ENCODE peak calls at places on chromosomes 3 and 15, in five cellular contexts. R is uterus, D is tibial nerve, W is Calu3, Y is progenitor cell of endocrine pancreas. B is an unnamed sample.

GRCh38 chr3:8900065-8900464 is 63.2 kb downstream of the RAD18 start:
- DNase-seq in R (no peak), D (no peak), W (no peak), Y (no peak), B (no peak)

GRCh38 chr15:56249080-56249479 is 5.4 kb upstream of the RFX7 start:
- DNase-seq in R (no peak), D (no peak), W (peak), Y (no peak), B (no peak)

GRCh38 chr15:51244366-51244977 is 93.9 kb downstream of the CYP19A1 start:
- DNase-seq in R (no peak), D (no peak), W (no peak), Y (no peak), B (no peak)

GRCh38 chr15:61069369-61070075 is 159.6 kb downstream of the RORA start:
- DNase-seq in R (no peak), D (no peak), W (no peak), Y (no peak), B (no peak)

GRCh38 chr3:120497318-120497717 is 46.5 kb upstream of the FSTL1 start:
- DNase-seq in R (no peak), D (no peak), W (no peak), Y (no peak), B (no peak)

GRCh38 chr15:91611924-91612323 is 241.6 kb upstream of the SLCO3A1 start:
- DNase-seq in R (no peak), D (no peak), W (no peak), Y (no peak), B (no peak)

GRCh38 chr3:17793542-17794195 is 51.2 kb upstream of the TBC1D5 start:
- DNase-seq in R (no peak), D (no peak), W (no peak), Y (no peak), B (no peak)

GRCh38 chr3:127177226-127177625 is 15.7 kb upstream of the PRR23E start:
- DNase-seq in R (no peak), D (no peak), W (peak), Y (no peak), B (no peak)